ENCODE peak calls at places on chromosomes 13 and 19, in five cellular contexts. P is mammary epithelial cell, F is upper lobe of right lung, O is astrocyte of the spinal cord, E is cardiac fibroblast. K is an unnamed sample.

GRCh38 chr19:9847087-9847671 is 12.1 kb downstream of the PIN1 start:
- DNase-seq in P (peak), F (no peak), O (peak), E (peak), K (peak)

GRCh38 chr19:2726160-2726855 is 5.1 kb upstream of the DIRAS1 start:
- DNase-seq in P (no peak), F (no peak), O (no peak), E (no peak), K (no peak)

GRCh38 chr19:29926801-29927200 is 15.2 kb upstream of the URI1 start:
- DNase-seq in P (no peak), F (no peak), O (no peak), E (no peak), K (no peak)

GRCh38 chr19:29680447-29680846 is 15.2 kb downstream of the PLEKHF1 start:
- DNase-seq in P (no peak), F (peak), O (no peak), E (no peak), K (no peak)

GRCh38 chr19:14164088-14164487 is 27.7 kb upstream of the ASF1B start:
- DNase-seq in P (no peak), F (no peak), O (no peak), E (no peak), K (no peak)

GRCh38 chr13:51921790-51922740 is 60.3 kb downstream of the CCDC70 start:
- DNase-seq in P (no peak), F (no peak), O (no peak), E (no peak), K (peak)

GRCh38 chr19:55340144-55340783 is 588 bp downstream of the KMT5C start:
- DNase-seq in P (no peak), F (no peak), O (no peak), E (no peak), K (no peak)

GRCh38 chr13:80086304-80086721 is 254.6 kb downstream of the SPRY2 start:
- DNase-seq in P (peak), F (no peak), O (peak), E (peak), K (peak)

GRCh38 chr13:31970237-31970930 is 61.2 kb upstream of the FRY start:
- DNase-seq in P (peak), F (no peak), O (peak), E (peak), K (peak)

GRCh38 chr19:19822148-19822429 is 539 bp upstream of the ZNF506 start:
- DNase-seq in P (no peak), F (no peak), O (no peak), E (no peak), K (peak)
- H3K4me3 ChIP-seq in P (peak), F (peak), O (peak), E (peak), K (peak)

DNA sequence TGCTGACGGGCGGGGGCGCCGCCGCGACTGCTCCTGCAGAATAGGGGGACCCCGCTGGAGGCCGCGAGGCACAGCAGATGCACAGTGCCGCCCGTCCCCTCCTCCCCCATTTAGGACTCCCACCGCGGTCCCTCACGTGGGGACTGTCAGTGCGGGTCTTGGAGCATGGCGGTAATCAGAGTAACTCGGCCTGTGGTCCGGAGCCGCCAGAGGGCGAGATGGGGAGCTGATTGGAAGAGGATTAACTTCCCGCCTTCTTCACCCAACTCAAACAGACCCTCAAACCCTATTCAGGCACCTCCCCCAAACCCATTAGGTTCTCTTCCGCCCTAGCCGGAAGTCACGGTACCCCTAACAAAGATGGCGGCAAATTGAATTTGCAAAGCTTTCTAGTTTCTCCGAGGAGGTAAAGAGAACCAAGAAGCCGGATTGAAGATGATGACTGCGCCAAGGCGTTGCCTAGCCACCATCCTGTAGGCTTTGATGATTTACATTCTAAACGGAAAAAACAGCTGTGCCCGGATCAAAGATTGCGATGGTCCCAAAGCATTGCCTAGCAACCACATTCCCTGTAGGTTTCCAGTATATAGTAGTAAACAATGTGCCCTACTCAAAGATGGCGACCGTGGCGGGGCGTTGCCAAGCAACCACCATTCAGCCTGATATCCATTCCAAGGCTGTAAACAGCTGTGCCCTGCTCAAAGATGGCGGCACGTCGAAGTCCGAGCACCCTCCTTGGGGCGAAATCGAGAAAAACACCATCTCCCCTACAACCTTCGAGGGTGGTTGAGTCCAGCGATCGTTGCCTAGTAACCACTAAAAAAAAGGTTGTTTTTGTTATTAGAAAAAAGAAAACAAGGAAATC is at the start of gene FUZ:
- DNase-seq in P (peak), F (peak), O (peak), E (peak), K (peak)
- TF ChIP-seq CTCF in P (no peak), F (peak), O (peak), E (no peak), K (peak)

DNA sequence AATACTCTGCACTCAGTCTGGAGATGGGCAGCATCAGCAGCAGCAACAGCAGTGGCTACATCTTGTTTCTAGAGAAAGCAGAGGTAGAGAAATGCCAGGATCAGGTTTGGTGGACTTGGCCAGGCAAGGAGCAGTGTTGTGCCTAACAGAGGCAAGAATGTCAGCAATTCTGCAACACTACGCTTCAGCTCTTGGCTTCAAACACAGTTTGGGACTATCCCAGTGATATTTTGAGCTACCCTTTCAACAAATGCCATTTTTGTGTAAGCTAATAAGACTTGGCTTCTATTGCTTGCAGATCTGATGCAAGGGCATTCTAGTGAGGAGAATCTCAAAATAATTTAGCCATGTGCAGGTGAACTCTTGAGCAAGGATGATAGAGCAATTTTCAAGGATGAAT is 271.3 kb downstream of the PCDH20 start:
- DNase-seq in P (no peak), F (no peak), O (no peak), E (no peak), K (no peak)
- H3K4me3 ChIP-seq in P (no peak), F (no peak), O (no peak), E (no peak), K (no peak)

GRCh38 chr19:48975947-48976847 is 11.1 kb downstream of the FTL start:
- DNase-seq in P (no peak), F (no peak), O (no peak), E (peak), K (peak)
- TF ChIP-seq CTCF in P (no peak), F (no peak), O (no peak), E (peak), K (peak)

GRCh38 chr13:36986462-36987240 is 12.5 kb downstream of the ALG5 start:
- DNase-seq in P (peak), F (no peak), O (peak), E (peak), K (peak)

GRCh38 chr13:36997716-36998427 is 1.3 kb downstream of the ALG5 start:
- DNase-seq in P (peak), F (no peak), O (no peak), E (peak), K (peak)

DNA sequence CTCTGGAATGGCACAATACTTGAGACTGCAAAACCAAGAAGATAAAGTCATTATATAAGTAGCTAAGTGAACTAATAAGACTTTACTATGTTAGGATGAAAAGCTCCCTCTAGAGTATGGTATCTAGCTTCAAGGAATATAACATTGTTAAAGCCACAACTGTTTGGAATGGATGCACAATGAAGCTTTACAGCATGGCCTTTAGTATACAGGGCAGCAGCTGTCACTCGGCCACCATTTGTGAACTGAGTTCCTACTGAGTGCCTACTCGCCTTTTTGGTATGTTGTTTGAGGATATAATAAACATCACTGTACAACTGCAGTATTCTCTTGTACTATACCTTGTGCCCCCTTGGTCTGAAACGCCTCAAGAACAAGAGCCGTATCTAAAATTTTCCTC is 6.8 kb downstream of the ALG5 start:
- DNase-seq in P (no peak), F (no peak), O (no peak), E (no peak), K (peak)
- H3K4me3 ChIP-seq in P (no peak), F (no peak), O (no peak), E (no peak), K (no peak)

GRCh38 chr19:19083413-19084178 is 19.8 kb downstream of the SLC25A42 start:
- DNase-seq in P (no peak), F (peak), O (no peak), E (no peak), K (no peak)
- TF ChIP-seq CTCF in P (no peak), F (no peak), O (no peak), E (no peak), K (no peak)

GRCh38 chr19:45076851-45077730 is 813 bp upstream of the ZNF296 start:
- DNase-seq in P (no peak), F (no peak), O (no peak), E (no peak), K (no peak)

GRCh38 chr19:45071969-45072790 is 4.1 kb downstream of the ZNF296 start:
- DNase-seq in P (no peak), F (no peak), O (no peak), E (no peak), K (no peak)

GRCh38 chr19:45076029-45076850 is at the start of gene ZNF296:
- DNase-seq in P (peak), F (peak), O (peak), E (peak), K (no peak)

GRCh38 chr19:45075215-45076028 is 856 bp downstream of the ZNF296 start:
- DNase-seq in P (no peak), F (peak), O (peak), E (peak), K (peak)

DNA sequence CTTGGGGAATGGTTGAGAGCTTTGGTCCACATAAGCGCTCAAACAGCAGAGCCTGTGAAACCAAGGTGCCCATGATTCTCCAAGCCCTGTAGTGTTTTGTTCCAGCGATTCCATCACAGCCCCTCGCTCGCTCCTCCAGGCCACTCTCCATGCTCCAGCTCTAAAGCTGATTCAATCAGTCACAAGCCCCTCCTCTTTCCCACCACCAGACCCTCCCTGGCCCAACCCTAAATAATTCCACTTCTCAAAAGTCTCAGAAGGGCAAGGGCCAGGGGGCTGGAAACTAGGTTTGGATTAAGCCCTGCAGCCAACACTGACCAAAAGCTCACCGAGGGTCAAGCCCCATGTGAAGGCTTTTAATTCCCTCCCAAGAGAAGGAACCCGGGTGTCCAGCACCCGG is 1.5 kb downstream of the ZNF296 start:
- DNase-seq in P (no peak), F (no peak), O (no peak), E (no peak), K (no peak)
- H3K4me3 ChIP-seq in P (no peak), F (peak), O (no peak), E (no peak), K (no peak)

K was measured in choroid plexus epithelial cell.